ENCODE peak calls at places on chromosomes 6 and 20, in five cellular contexts. One of them, this sample, is unnamed.

GRCh38 chr20:3046677-3047462 is 1.0 kb downstream of the MRPS26 start:
- DNase-seq in activated CD4-positive, alpha-beta T cell treated with anti-CD3 and anti-CD28 coated beads, Interleukin-2, amount 50 U/mL, for 1 hour: no peak
- DNase-seq in H54: no peak
- DNase-seq in fibroblast of mammary gland: no peak
- DNase-seq in KG1: no peak
- DNase-seq in this sample: no peak

GRCh38 chr6:142758257-142759025 is 186.5 kb downstream of the HIVEP2 start:
- DNase-seq in activated CD4-positive, alpha-beta T cell treated with anti-CD3 and anti-CD28 coated beads, Interleukin-2, amount 50 U/mL, for 1 hour: no peak
- DNase-seq in H54: no peak
- DNase-seq in fibroblast of mammary gland: no peak
- DNase-seq in KG1: no peak
- DNase-seq in this sample: no peak

GRCh38 chr20:32678948-32679347 is 5.2 kb upstream of the C20orf203 start:
- DNase-seq in activated CD4-positive, alpha-beta T cell treated with anti-CD3 and anti-CD28 coated beads, Interleukin-2, amount 50 U/mL, for 1 hour: no peak
- DNase-seq in H54: no peak
- DNase-seq in fibroblast of mammary gland: peak; percentile 57
- DNase-seq in KG1: no peak
- DNase-seq in this sample: no peak

GRCh38 chr6:160798625-160799024 is 96.6 kb downstream of the PLG start:
- DNase-seq in activated CD4-positive, alpha-beta T cell treated with anti-CD3 and anti-CD28 coated beads, Interleukin-2, amount 50 U/mL, for 1 hour: no peak
- DNase-seq in H54: no peak
- DNase-seq in fibroblast of mammary gland: no peak
- DNase-seq in KG1: no peak
- DNase-seq in this sample: no peak

GRCh38 chr6:24897186-24897585 is 38.6 kb downstream of the RIPOR2 start:
- DNase-seq in activated CD4-positive, alpha-beta T cell treated with anti-CD3 and anti-CD28 coated beads, Interleukin-2, amount 50 U/mL, for 1 hour: no peak
- DNase-seq in H54: no peak
- DNase-seq in fibroblast of mammary gland: no peak
- DNase-seq in KG1: no peak
- DNase-seq in this sample: no peak

GRCh38 chr20:38173237-38174156 is 8.4 kb upstream of the TGM2 start:
- DNase-seq in activated CD4-positive, alpha-beta T cell treated with anti-CD3 and anti-CD28 coated beads, Interleukin-2, amount 50 U/mL, for 1 hour: no peak
- DNase-seq in H54: peak; percentile 85
- DNase-seq in fibroblast of mammary gland: peak; percentile 93
- DNase-seq in KG1: no peak
- DNase-seq in this sample: no peak

GRCh38 chr20:7123457-7123856 is 356.0 kb downstream of the BMP2 start:
- DNase-seq in activated CD4-positive, alpha-beta T cell treated with anti-CD3 and anti-CD28 coated beads, Interleukin-2, amount 50 U/mL, for 1 hour: no peak
- DNase-seq in H54: no peak
- DNase-seq in fibroblast of mammary gland: no peak
- DNase-seq in KG1: no peak
- DNase-seq in this sample: no peak

GRCh38 chr6:29617782-29618557 is 15.0 kb downstream of the GABBR1 start:
- DNase-seq in activated CD4-positive, alpha-beta T cell treated with anti-CD3 and anti-CD28 coated beads, Interleukin-2, amount 50 U/mL, for 1 hour: no peak
- DNase-seq in H54: no peak
- DNase-seq in fibroblast of mammary gland: no peak
- DNase-seq in KG1: no peak
- DNase-seq in this sample: no peak

GRCh38 chr6:74551896-74552295 is 654.0 kb downstream of the COL12A1 start:
- DNase-seq in activated CD4-positive, alpha-beta T cell treated with anti-CD3 and anti-CD28 coated beads, Interleukin-2, amount 50 U/mL, for 1 hour: no peak
- DNase-seq in H54: no peak
- DNase-seq in fibroblast of mammary gland: peak; percentile 21
- DNase-seq in KG1: no peak
- DNase-seq in this sample: no peak

GRCh38 chr20:62799873-62800272 is 3.6 kb downstream of the MRGBP start:
- DNase-seq in activated CD4-positive, alpha-beta T cell treated with anti-CD3 and anti-CD28 coated beads, Interleukin-2, amount 50 U/mL, for 1 hour: no peak
- DNase-seq in H54: no peak
- DNase-seq in fibroblast of mammary gland: no peak
- DNase-seq in KG1: no peak
- DNase-seq in this sample: no peak

GRCh38 chr6:116631379-116631990 is 15.2 kb downstream of the RSPH4A start:
- DNase-seq in activated CD4-positive, alpha-beta T cell treated with anti-CD3 and anti-CD28 coated beads, Interleukin-2, amount 50 U/mL, for 1 hour: no peak
- DNase-seq in H54: no peak
- DNase-seq in fibroblast of mammary gland: no peak
- DNase-seq in KG1: no peak
- DNase-seq in this sample: no peak

GRCh38 chr6:117536317-117536716 is 53.8 kb downstream of the DCBLD1 start:
- DNase-seq in activated CD4-positive, alpha-beta T cell treated with anti-CD3 and anti-CD28 coated beads, Interleukin-2, amount 50 U/mL, for 1 hour: no peak
- DNase-seq in H54: no peak
- DNase-seq in fibroblast of mammary gland: no peak
- DNase-seq in KG1: no peak
- DNase-seq in this sample: no peak

GRCh38 chr6:4281341-4282293 is 146.2 kb upstream of the ECI2 start:
- DNase-seq in activated CD4-positive, alpha-beta T cell treated with anti-CD3 and anti-CD28 coated beads, Interleukin-2, amount 50 U/mL, for 1 hour: no peak
- DNase-seq in H54: no peak
- DNase-seq in fibroblast of mammary gland: peak; percentile 25
- DNase-seq in KG1: peak; percentile 10
- DNase-seq in this sample: no peak

GRCh38 chr6:33714385-33715040 is 3.0 kb upstream of the UQCC2 start:
- DNase-seq in activated CD4-positive, alpha-beta T cell treated with anti-CD3 and anti-CD28 coated beads, Interleukin-2, amount 50 U/mL, for 1 hour: no peak
- DNase-seq in H54: no peak
- DNase-seq in fibroblast of mammary gland: no peak
- DNase-seq in KG1: peak; percentile 17
- DNase-seq in this sample: no peak

GRCh38 chr6:142570221-142570671 is 268.4 kb downstream of the ADGRG6 start:
- DNase-seq in activated CD4-positive, alpha-beta T cell treated with anti-CD3 and anti-CD28 coated beads, Interleukin-2, amount 50 U/mL, for 1 hour: no peak
- DNase-seq in H54: no peak
- DNase-seq in fibroblast of mammary gland: peak; percentile 30
- DNase-seq in KG1: no peak
- DNase-seq in this sample: no peak

GRCh38 chr6:133749427-133749826 is 139.5 kb upstream of the TCF21 start:
- DNase-seq in activated CD4-positive, alpha-beta T cell treated with anti-CD3 and anti-CD28 coated beads, Interleukin-2, amount 50 U/mL, for 1 hour: no peak
- DNase-seq in H54: no peak
- DNase-seq in fibroblast of mammary gland: no peak
- DNase-seq in KG1: no peak
- DNase-seq in this sample: no peak

GRCh38 chr20:57894096-57894495 is 184.3 kb upstream of the PMEPA1 start:
- DNase-seq in activated CD4-positive, alpha-beta T cell treated with anti-CD3 and anti-CD28 coated beads, Interleukin-2, amount 50 U/mL, for 1 hour: no peak
- DNase-seq in H54: no peak
- DNase-seq in fibroblast of mammary gland: no peak
- DNase-seq in KG1: no peak
- DNase-seq in this sample: no peak

GRCh38 chr6:37554480-37554819 is 54.8 kb upstream of the CCDC167 start:
- DNase-seq in activated CD4-positive, alpha-beta T cell treated with anti-CD3 and anti-CD28 coated beads, Interleukin-2, amount 50 U/mL, for 1 hour: no peak
- DNase-seq in H54: peak; percentile 50
- DNase-seq in fibroblast of mammary gland: peak; percentile 20
- DNase-seq in KG1: no peak
- DNase-seq in this sample: no peak

GRCh38 chr6:128848169-128848935 is 34.6 kb upstream of the LAMA2 start:
- DNase-seq in activated CD4-positive, alpha-beta T cell treated with anti-CD3 and anti-CD28 coated beads, Interleukin-2, amount 50 U/mL, for 1 hour: no peak
- DNase-seq in H54: no peak
- DNase-seq in fibroblast of mammary gland: no peak
- DNase-seq in KG1: no peak
- DNase-seq in this sample: no peak

GRCh38 chr6:167350731-167351655 is 26.1 kb downstream of the TTLL2 start:
- DNase-seq in activated CD4-positive, alpha-beta T cell treated with anti-CD3 and anti-CD28 coated beads, Interleukin-2, amount 50 U/mL, for 1 hour: peak; percentile 81
- DNase-seq in H54: peak; percentile 25
- DNase-seq in fibroblast of mammary gland: peak; percentile 49
- DNase-seq in KG1: peak; percentile 41
- DNase-seq in this sample: no peak

GRCh38 chr6:13026100-13026499 is 302.2 kb downstream of the TBC1D7 start:
- DNase-seq in activated CD4-positive, alpha-beta T cell treated with anti-CD3 and anti-CD28 coated beads, Interleukin-2, amount 50 U/mL, for 1 hour: no peak
- DNase-seq in H54: no peak
- DNase-seq in fibroblast of mammary gland: no peak
- DNase-seq in KG1: no peak
- DNase-seq in this sample: no peak

GRCh38 chr6:113411006-113411405 is 446.1 kb upstream of the MARCKS start:
- DNase-seq in activated CD4-positive, alpha-beta T cell treated with anti-CD3 and anti-CD28 coated beads, Interleukin-2, amount 50 U/mL, for 1 hour: no peak
- DNase-seq in H54: no peak
- DNase-seq in fibroblast of mammary gland: no peak
- DNase-seq in KG1: no peak
- DNase-seq in this sample: no peak

GRCh38 chr20:35866446-35867202 is 87.7 kb downstream of the SCAND1 start:
- DNase-seq in activated CD4-positive, alpha-beta T cell treated with anti-CD3 and anti-CD28 coated beads, Interleukin-2, amount 50 U/mL, for 1 hour: no peak
- DNase-seq in H54: no peak
- DNase-seq in fibroblast of mammary gland: peak; percentile 43
- DNase-seq in KG1: no peak
- DNase-seq in this sample: no peak

GRCh38 chr6:119544325-119545150 is 195.0 kb upstream of the MAN1A1 start:
- DNase-seq in activated CD4-positive, alpha-beta T cell treated with anti-CD3 and anti-CD28 coated beads, Interleukin-2, amount 50 U/mL, for 1 hour: no peak
- DNase-seq in H54: no peak
- DNase-seq in fibroblast of mammary gland: no peak
- DNase-seq in KG1: no peak
- DNase-seq in this sample: no peak

GRCh38 chr6:133799043-133799442 is 89.9 kb upstream of the TCF21 start:
- DNase-seq in activated CD4-positive, alpha-beta T cell treated with anti-CD3 and anti-CD28 coated beads, Interleukin-2, amount 50 U/mL, for 1 hour: no peak
- DNase-seq in H54: no peak
- DNase-seq in fibroblast of mammary gland: no peak
- DNase-seq in KG1: no peak
- DNase-seq in this sample: no peak

GRCh38 chr6:137776256-137776655 is 90.8 kb upstream of the TNFAIP3 start:
- DNase-seq in activated CD4-positive, alpha-beta T cell treated with anti-CD3 and anti-CD28 coated beads, Interleukin-2, amount 50 U/mL, for 1 hour: no peak
- DNase-seq in H54: no peak
- DNase-seq in fibroblast of mammary gland: no peak
- DNase-seq in KG1: no peak
- DNase-seq in this sample: no peak

GRCh38 chr6:129370268-129370916 is 339.6 kb downstream of the ARHGAP18 start:
- DNase-seq in activated CD4-positive, alpha-beta T cell treated with anti-CD3 and anti-CD28 coated beads, Interleukin-2, amount 50 U/mL, for 1 hour: peak; percentile 40
- DNase-seq in H54: no peak
- DNase-seq in fibroblast of mammary gland: peak; percentile 61
- DNase-seq in KG1: peak; percentile 3
- DNase-seq in this sample: no peak

GRCh38 chr20:44074252-44075151 is 112.5 kb downstream of the JPH2 start:
- DNase-seq in activated CD4-positive, alpha-beta T cell treated with anti-CD3 and anti-CD28 coated beads, Interleukin-2, amount 50 U/mL, for 1 hour: no peak
- DNase-seq in H54: no peak
- DNase-seq in fibroblast of mammary gland: peak; percentile 75
- DNase-seq in KG1: no peak
- DNase-seq in this sample: no peak

GRCh38 chr6:13407709-13408695 is 79.4 kb downstream of the GFOD1 start:
- DNase-seq in activated CD4-positive, alpha-beta T cell treated with anti-CD3 and anti-CD28 coated beads, Interleukin-2, amount 50 U/mL, for 1 hour: no peak
- DNase-seq in H54: no peak
- DNase-seq in fibroblast of mammary gland: peak; percentile 79
- DNase-seq in KG1: no peak
- DNase-seq in this sample: peak; percentile 90

GRCh38 chr6:68760941-68761676 is 126.0 kb downstream of the ADGRB3 start:
- DNase-seq in activated CD4-positive, alpha-beta T cell treated with anti-CD3 and anti-CD28 coated beads, Interleukin-2, amount 50 U/mL, for 1 hour: no peak
- DNase-seq in H54: no peak
- DNase-seq in fibroblast of mammary gland: no peak
- DNase-seq in KG1: no peak
- DNase-seq in this sample: no peak

This sample was measured in SIG-M5.